ENCODE peak calls at places on chromosomes 13 and 19, in six cellular contexts. M is psoas muscle, H is cardiac muscle cell, P is suprapubic skin, F is SK-N-SH, A is mammary epithelial cell. Q is an unnamed sample.

GRCh38 chr19:15466851-15467733 is 2.7 kb upstream of the RASAL3 start:
- DNase-seq in M (no peak), H (no peak), P (no peak), F (no peak), A (no peak), Q (no peak)

GRCh38 chr13:77810430-77810829 is 108.2 kb downstream of the EDNRB start:
- DNase-seq in M (no peak), H (peak; percentile 6), P (no peak), F (peak; percentile 23), A (peak; percentile 8), Q (no peak)

GRCh38 chr13:21234537-21234936 is 58.1 kb downstream of the MRPL57 start:
- DNase-seq in M (no peak), H (no peak), P (no peak), F (peak; percentile 45), A (peak; percentile 37), Q (no peak)

GRCh38 chr13:106418556-106418955 is 116.9 kb downstream of the EFNB2 start:
- DNase-seq in M (no peak), H (no peak), P (no peak), F (peak; percentile 66), A (peak; percentile 16), Q (no peak)

GRCh38 chr13:85313761-85314503 is 485.3 kb downstream of the SLITRK6 start:
- DNase-seq in M (no peak), H (no peak), P (no peak), F (peak; percentile 24), A (peak; percentile 64), Q (no peak)

GRCh38 chr19:15251749-15252397 is 19.6 kb upstream of the EPHX3 start:
- DNase-seq in M (peak; percentile 95), H (peak; percentile 73), P (no peak), F (peak; percentile 77), A (peak; percentile 61), Q (no peak)

GRCh38 chr13:59746291-59746962 is 417.3 kb downstream of the DIAPH3 start:
- DNase-seq in M (no peak), H (no peak), P (no peak), F (no peak), A (peak; percentile 72), Q (no peak)

GRCh38 chr19:40688294-40688693 is 2.2 kb downstream of the NUMBL start:
- DNase-seq in M (no peak), H (no peak), P (no peak), F (no peak), A (no peak), Q (no peak)

GRCh38 chr19:46903458-46903857 is 42.7 kb downstream of the ARHGAP35 start:
- DNase-seq in M (no peak), H (no peak), P (no peak), F (no peak), A (no peak), Q (no peak)

GRCh38 chr19:50378169-50378862 is 2.1 kb downstream of the NR1H2 start:
- DNase-seq in M (no peak), H (no peak), P (no peak), F (no peak), A (no peak), Q (no peak)

GRCh38 chr19:11453468-11454341 is 18.3 kb downstream of the PRKCSH start:
- DNase-seq in M (no peak), H (no peak), P (no peak), F (peak; percentile 86), A (no peak), Q (no peak)

GRCh38 chr19:12783226-12783848 is 7.9 kb upstream of the JUNB start:
- DNase-seq in M (no peak), H (no peak), P (no peak), F (no peak), A (no peak), Q (no peak)

GRCh38 chr13:32545083-32545482 is 6.5 kb upstream of the N4BP2L2 start:
- DNase-seq in M (no peak), H (no peak), P (no peak), F (no peak), A (no peak), Q (no peak)

GRCh38 chr13:46352810-46353209 is 34.2 kb downstream of the RUBCNL start:
- DNase-seq in M (no peak), H (no peak), P (no peak), F (no peak), A (no peak), Q (no peak)

GRCh38 chr19:11196406-11197287 is 698 bp downstream of the KANK2 start:
- DNase-seq in M (peak; percentile 71), H (peak; percentile 53), P (no peak), F (peak; percentile 85), A (no peak), Q (no peak)

GRCh38 chr19:38705197-38706019 is 38.9 kb downstream of the CAPN12 start:
- DNase-seq in M (no peak), H (no peak), P (no peak), F (no peak), A (no peak), Q (no peak)
- H3K36me3 ChIP-seq in M (peaks cover 5% of the 10 kb centered on the region), H (peaks cover 54% of the 10 kb centered on the region), P (peaks cover 97% of the 10 kb centered on the region), F (peaks cover 88% of the 10 kb centered on the region), A (peaks cover 48% of the 10 kb centered on the region), Q (peaks cover 100% of the 10 kb centered on the region)

GRCh38 chr13:42424182-42424581 is 149.8 kb upstream of the TNFSF11 start:
- DNase-seq in M (no peak), H (no peak), P (no peak), F (no peak), A (no peak), Q (no peak)
- H3K27me3 ChIP-seq in M (peaks cover 6% of the 10 kb centered on the region), H (no peaks in the 10 kb centered on the region), P (no peaks in the 10 kb centered on the region), F (peaks cover 6% of the 10 kb centered on the region), A (no peaks in the 10 kb centered on the region), Q (no peaks in the 10 kb centered on the region)

GRCh38 chr19:45187421-45188100 is 9.0 kb downstream of the BLOC1S3 start:
- DNase-seq in M (no peak), H (peak; percentile 71), P (no peak), F (peak; percentile 67), A (no peak), Q (no peak)
- TF ChIP-seq CTCF in M (peak; percentile 52), H (peak; percentile 48), P (peak; percentile 32), F (peak; percentile 61), A (peak; percentile 57), Q (peak; percentile 72)

DNA sequence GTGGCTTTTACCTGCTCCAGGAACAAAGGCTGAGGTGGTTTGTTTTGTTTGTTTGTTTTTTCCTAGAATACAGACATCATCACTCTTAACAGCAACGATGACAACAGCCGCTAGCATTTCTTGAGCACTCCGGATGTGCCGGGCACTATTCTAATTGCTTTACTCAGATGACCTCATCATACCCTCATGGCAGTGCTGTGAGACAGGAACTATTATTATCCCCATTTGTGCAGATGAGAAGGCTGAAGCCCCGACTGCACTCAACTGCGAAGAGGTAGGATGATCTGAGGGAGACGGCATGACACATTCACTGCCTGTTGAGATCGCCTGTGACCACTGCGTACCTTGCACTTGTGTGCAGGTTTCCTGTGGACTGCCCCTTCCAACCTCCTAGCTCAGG is 66.5 kb downstream of the CCDC70 start:
- DNase-seq in M (no peak), H (no peak), P (no peak), F (no peak), A (no peak), Q (no peak)
- H3K36me3 ChIP-seq in M (no peaks in the 10 kb centered on the region), H (no peaks in the 10 kb centered on the region), P (no peaks in the 10 kb centered on the region), F (no peaks in the 10 kb centered on the region), A (no peaks in the 10 kb centered on the region), Q (no peaks in the 10 kb centered on the region)

DNA sequence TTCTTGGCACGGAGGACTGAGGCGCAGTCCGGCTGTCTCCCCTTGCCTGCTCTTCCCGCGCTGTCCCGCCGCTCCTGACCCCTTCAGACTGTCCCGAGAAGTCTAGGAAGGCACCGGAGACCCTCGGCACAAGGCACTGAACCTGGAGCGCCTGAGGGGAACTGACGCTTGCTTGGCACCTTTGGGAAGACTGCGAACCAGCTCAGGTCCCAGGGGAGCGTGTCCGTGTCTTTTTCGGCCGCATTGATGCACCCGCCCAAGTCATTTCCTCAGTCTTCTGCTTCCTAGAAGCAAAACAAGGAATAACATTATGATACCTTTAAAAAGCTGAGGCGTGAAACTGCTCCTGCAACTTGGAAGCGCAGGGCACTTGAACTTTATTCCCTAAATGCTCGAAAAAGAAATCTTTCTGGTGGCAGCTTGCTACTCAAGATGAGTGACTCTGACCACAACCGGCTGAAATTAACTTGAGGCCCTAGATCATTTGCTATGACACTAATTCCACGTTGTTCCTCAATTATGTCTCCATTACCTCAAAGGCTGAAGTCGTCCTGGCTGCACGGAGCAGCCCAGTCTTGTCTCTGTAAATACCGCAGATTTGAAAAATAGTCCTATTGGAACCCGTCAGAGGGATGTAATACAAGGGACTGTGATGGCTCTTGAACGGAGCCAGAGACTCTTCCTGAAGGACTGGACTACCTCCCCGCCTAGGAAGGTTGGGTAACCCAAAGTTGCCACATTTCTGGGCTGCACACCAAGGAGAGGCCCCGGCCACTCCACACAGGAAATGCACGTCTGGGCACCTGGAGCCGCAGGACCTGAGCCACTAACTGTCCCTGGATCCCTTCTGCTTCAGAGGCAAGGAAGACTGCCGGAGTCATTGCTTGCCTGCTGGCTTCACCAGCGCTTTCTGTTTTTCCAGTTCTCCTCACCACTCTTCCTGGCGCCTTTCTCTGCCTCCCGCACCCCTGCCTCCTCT is 947 bp upstream of the FLT1 start:
- DNase-seq in M (no peak), H (no peak), P (no peak), F (no peak), A (no peak), Q (no peak)
- H3K27me3 ChIP-seq in M (peaks cover 56% of the 10 kb centered on the region), H (no peaks in the 10 kb centered on the region), P (peaks cover 59% of the 10 kb centered on the region), F (peaks cover 67% of the 10 kb centered on the region), A (peaks cover 37% of the 10 kb centered on the region), Q (peaks cover 73% of the 10 kb centered on the region)

GRCh38 chr19:3557461-3558248 is at the start of gene MFSD12:
- DNase-seq in M (peak; percentile 98), H (peak; percentile 97), P (peak; percentile 95), F (peak; percentile 100), A (peak; percentile 90), Q (peak; percentile 91)

GRCh38 chr19:3555653-3556422 is 1.5 kb downstream of the MFSD12 start:
- DNase-seq in M (no peak), H (no peak), P (no peak), F (peak; percentile 25), A (no peak), Q (no peak)

GRCh38 chr19:3554254-3555083 is 2.9 kb downstream of the MFSD12 start:
- DNase-seq in M (no peak), H (no peak), P (no peak), F (peak; percentile 6), A (no peak), Q (no peak)

GRCh38 chr19:3556423-3556977 is 886 bp downstream of the MFSD12 start:
- DNase-seq in M (no peak), H (no peak), P (no peak), F (no peak), A (no peak), Q (peak; percentile 40)

DNA sequence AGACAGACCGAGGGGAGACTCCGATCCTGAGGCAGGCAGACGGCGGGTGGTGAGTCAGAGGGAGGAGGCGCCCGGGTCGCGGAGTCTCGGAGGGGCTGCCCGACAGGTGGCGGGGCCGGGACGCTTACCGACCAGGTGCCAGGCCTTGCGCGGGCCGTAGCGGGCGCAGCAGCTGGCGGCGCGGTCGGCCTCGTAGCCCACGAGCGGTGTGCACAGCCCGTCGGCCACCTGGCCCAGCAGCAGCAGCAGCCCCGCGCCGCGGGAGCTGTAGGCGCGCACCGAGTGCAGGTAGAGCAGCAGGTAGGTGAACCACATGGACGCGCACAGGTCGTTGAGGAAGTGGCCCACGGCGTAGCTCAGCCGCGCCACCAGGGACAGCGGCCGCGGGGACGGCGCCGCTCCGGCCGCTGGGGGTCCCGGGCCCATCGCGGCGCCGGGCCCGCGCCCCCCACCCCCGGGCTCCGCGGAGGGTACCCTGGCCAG is 367 bp downstream of the MFSD12 start:
- DNase-seq in M (peak; percentile 76), H (peak; percentile 41), P (no peak), F (peak; percentile 74), A (peak; percentile 63), Q (peak; percentile 77)
- TF ChIP-seq CTCF in M (no peak), H (no peak), P (no peak), F (peak; percentile 22), A (no peak), Q (peak; percentile 4)

GRCh38 chr19:2199215-2199614 is 35.5 kb downstream of the DOT1L start:
- DNase-seq in M (no peak), H (peak; percentile 49), P (no peak), F (peak; percentile 69), A (no peak), Q (no peak)
- H3K36me3 ChIP-seq in M (no peaks in the 10 kb centered on the region), H (peaks cover 3% of the 10 kb centered on the region), P (peaks cover 51% of the 10 kb centered on the region), F (peaks cover 29% of the 10 kb centered on the region), A (peaks cover 8% of the 10 kb centered on the region), Q (peaks cover 18% of the 10 kb centered on the region)